ENCODE peak calls at places on chromosome 5, in five cellular contexts. R, U, N, L and W are unnamed samples.

GRCh38 chr5:42870882-42871418 is 59.3 kb upstream of the SELENOP start:
- DNase-seq in L (no peak), R (no peak), U (no peak), N (no peak), W (no peak)

GRCh38 chr5:123181394-123181801 is 92.4 kb downstream of the PRDM6 start:
- DNase-seq in N (no peak), L (no peak), R (no peak), U (no peak), W (no peak)

GRCh38 chr5:139193928-139194327 is 4.2 kb downstream of the SIL1 start:
- DNase-seq in N (no peak), U (no peak), L (no peak), R (no peak), W (no peak)

GRCh38 chr5:115898656-115899055 is 56.9 kb downstream of the AP3S1 start:
- DNase-seq in L (no peak), N (no peak), U (no peak), R (no peak), W (no peak)

GRCh38 chr5:32712463-32713395 is 1.6 kb downstream of the NPR3 start:
- DNase-seq in U (peak), N (no peak), L (no peak), R (no peak), W (no peak)

GRCh38 chr5:1801061-1801953 is at the start of gene NDUFS6:
- DNase-seq in N (peak), U (peak), R (peak), L (peak), W (peak)

GRCh38 chr5:75632321-75632720 is 21.1 kb downstream of the ANKDD1B start:
- DNase-seq in L (no peak), N (no peak), R (no peak), U (no peak), W (no peak)

GRCh38 chr5:39319395-39319794 is 44.9 kb downstream of the C9 start:
- DNase-seq in U (no peak), N (no peak), L (no peak), R (no peak), W (no peak)

GRCh38 chr5:98307811-98308210 is 465.7 kb upstream of the RGMB start:
- DNase-seq in U (no peak), L (no peak), R (no peak), N (peak), W (no peak)

GRCh38 chr5:113063927-113064326 is 87.3 kb downstream of the DCP2 start:
- DNase-seq in R (no peak), U (no peak), L (no peak), N (no peak), W (no peak)

GRCh38 chr5:34553544-34553943 is 102.6 kb upstream of the RAI14 start:
- DNase-seq in U (no peak), R (no peak), N (no peak), L (no peak), W (no peak)

GRCh38 chr5:122458278-122458872 is 146.3 kb downstream of the SNCAIP start:
- DNase-seq in L (peak), R (no peak), U (no peak), N (peak), W (no peak)

GRCh38 chr5:179268966-179269693 is 76.1 kb downstream of the ADAMTS2 start:
- DNase-seq in L (no peak), N (no peak), U (no peak), R (no peak), W (no peak)

GRCh38 chr5:135879591-135879990 is 16.1 kb downstream of the IL9 start:
- DNase-seq in N (no peak), U (no peak), L (no peak), R (no peak), W (no peak)

GRCh38 chr5:106171708-106172107 is 1499.0 kb downstream of the EFNA5 start:
- DNase-seq in U (no peak), L (no peak), R (no peak), N (no peak), W (no peak)

GRCh38 chr5:69493235-69493925 is 790 bp downstream of the OCLN start:
- DNase-seq in U (peak), L (peak), N (no peak), R (no peak), W (peak)

GRCh38 chr5:994821-995220 is 13.8 kb upstream of the NKD2 start:
- DNase-seq in U (no peak), L (no peak), N (no peak), R (no peak), W (no peak)

GRCh38 chr5:150636391-150637244 is 3.8 kb upstream of the SYNPO start:
- DNase-seq in R (no peak), N (no peak), L (no peak), U (no peak), W (no peak)